ENCODE peak calls at places on chromosome 15, in four cellular contexts. One of them, this sample, is unnamed.

GRCh38 chr15:45151998-45152828 is 22.4 kb downstream of the DUOX1 start:
- DNase-seq in K562: no peak
- DNase-seq in GM12878: no peak
- DNase-seq in IMR-90: no peak
- DNase-seq in this sample: no peak

GRCh38 chr15:69388259-69388658 is 25.9 kb upstream of the KIF23 start:
- DNase-seq in IMR-90: no peak
- DNase-seq in K562: no peak
- DNase-seq in GM12878: no peak
- DNase-seq in this sample: no peak

GRCh38 chr15:57223887-57224286 is 152.4 kb upstream of the CGNL1 start:
- DNase-seq in GM12878: no peak
- DNase-seq in IMR-90: no peak
- DNase-seq in K562: peak
- DNase-seq in this sample: no peak

GRCh38 chr15:71709808-71710418 is 100.4 kb upstream of the NR2E3 start:
- DNase-seq in K562: no peak
- DNase-seq in IMR-90: no peak
- DNase-seq in GM12878: no peak
- DNase-seq in this sample: no peak

GRCh38 chr15:63111481-63111880 is 10.2 kb upstream of the LACTB start:
- DNase-seq in GM12878: no peak
- DNase-seq in IMR-90: no peak
- DNase-seq in K562: no peak
- DNase-seq in this sample: no peak

GRCh38 chr15:87710406-87710805 is 546.1 kb downstream of the NTRK3 start:
- DNase-seq in K562: no peak
- DNase-seq in IMR-90: peak
- DNase-seq in GM12878: no peak
- DNase-seq in this sample: no peak

GRCh38 chr15:80878867-80879250 is 99.7 kb downstream of the CEMIP start:
- DNase-seq in K562: no peak
- DNase-seq in GM12878: no peak
- DNase-seq in IMR-90: no peak
- DNase-seq in this sample: no peak

GRCh38 chr15:101528917-101529299 is 39.4 kb upstream of the PCSK6 start:
- DNase-seq in GM12878: no peak
- DNase-seq in K562: no peak
- DNase-seq in IMR-90: no peak
- DNase-seq in this sample: no peak

GRCh38 chr15:88484781-88485246 is 17.3 kb downstream of the MRPS11 start:
- DNase-seq in GM12878: no peak
- DNase-seq in IMR-90: peak
- DNase-seq in K562: no peak
- DNase-seq in this sample: no peak

GRCh38 chr15:55824857-55825613 is 82.1 kb upstream of the PRTG start:
- DNase-seq in IMR-90: no peak
- DNase-seq in GM12878: no peak
- DNase-seq in K562: no peak
- DNase-seq in this sample: no peak

DNA sequence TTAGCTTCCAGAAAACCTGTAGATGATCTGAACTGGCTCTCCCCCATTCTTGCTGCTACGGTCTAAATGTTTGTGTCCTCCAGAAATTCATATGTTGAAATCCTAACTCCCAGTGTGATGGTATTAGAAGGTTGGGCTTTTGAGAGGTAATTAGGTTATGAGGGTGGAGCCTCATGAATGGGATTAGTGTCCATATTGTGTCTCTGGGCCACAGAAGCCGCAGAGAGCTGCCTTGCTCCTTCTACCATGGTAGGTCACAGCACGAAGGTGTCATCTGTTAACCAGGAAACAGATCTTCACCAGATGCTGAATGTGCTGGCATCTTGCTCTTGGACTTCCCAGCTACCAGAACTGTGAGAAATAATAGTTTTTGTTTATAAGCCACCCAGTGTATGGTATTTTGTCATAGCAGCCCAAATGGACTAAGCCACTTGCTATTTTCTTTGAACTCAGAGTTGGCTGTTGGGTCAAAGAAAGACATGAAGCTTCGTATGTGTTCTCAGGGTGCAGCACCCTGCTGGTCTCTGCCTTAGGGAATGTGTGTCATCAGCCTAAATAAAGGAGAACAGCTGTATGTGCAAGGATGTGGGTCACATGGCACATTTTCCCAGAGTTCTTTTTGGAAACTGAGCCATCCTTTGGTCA is 317.5 kb upstream of the SLCO3A1 start:
- DNase-seq in GM12878: no peak
- DNase-seq in IMR-90: no peak
- DNase-seq in K562: no peak
- DNase-seq in this sample: no peak
- TF ChIP-seq CEBPB in GM12878: no peak
- TF ChIP-seq CEBPB in IMR-90: no peak
- TF ChIP-seq CEBPB in K562: no peak
- TF ChIP-seq CEBPB in this sample: no peak

DNA sequence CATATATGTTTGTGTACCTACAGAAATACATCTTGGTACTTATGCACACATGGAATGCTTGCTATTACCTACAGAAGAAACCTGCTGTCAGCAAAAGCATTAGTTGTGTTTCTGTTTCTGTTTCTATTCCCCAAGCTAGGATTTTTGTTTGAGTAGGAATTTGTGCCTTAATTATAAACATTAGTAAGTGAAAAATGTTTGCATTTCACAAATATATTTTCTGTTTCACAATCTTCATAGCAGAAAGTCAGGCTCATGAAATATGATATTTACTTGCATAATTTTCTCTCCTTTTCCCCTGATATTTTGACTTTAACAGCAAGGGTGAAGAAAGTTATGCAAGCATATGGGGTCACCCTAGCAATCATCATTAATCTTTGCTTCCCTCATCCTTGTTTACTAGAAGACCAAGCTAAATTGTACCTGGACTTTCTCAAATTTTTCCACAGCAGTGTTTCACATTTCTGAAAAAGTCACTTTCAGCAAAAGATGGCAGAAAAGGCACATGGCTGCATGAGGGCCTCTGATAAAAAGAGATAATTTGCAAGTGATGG is 140.3 kb upstream of the SEMA6D start:
- DNase-seq in IMR-90: peak
- DNase-seq in GM12878: no peak
- DNase-seq in K562: no peak
- DNase-seq in this sample: no peak
- TF ChIP-seq MXI1 in IMR-90: no peak
- TF ChIP-seq MXI1 in GM12878: no peak
- TF ChIP-seq MXI1 in K562: no peak
- TF ChIP-seq MXI1 in this sample: no peak

GRCh38 chr15:34214135-34214534 is 4.2 kb upstream of the KATNBL1 start:
- DNase-seq in GM12878: no peak
- DNase-seq in IMR-90: no peak
- DNase-seq in K562: no peak
- DNase-seq in this sample: no peak

GRCh38 chr15:34213690-34214089 is 3.8 kb upstream of the KATNBL1 start:
- DNase-seq in IMR-90: no peak
- DNase-seq in GM12878: no peak
- DNase-seq in K562: no peak
- DNase-seq in this sample: no peak

GRCh38 chr15:34216527-34217270 is 6.8 kb upstream of the KATNBL1 start:
- DNase-seq in GM12878: no peak
- DNase-seq in K562: no peak
- DNase-seq in IMR-90: no peak
- DNase-seq in this sample: no peak

GRCh38 chr15:34217587-34218225 is 7.1 kb upstream of the EMC4 start:
- DNase-seq in IMR-90: peak
- DNase-seq in K562: no peak
- DNase-seq in GM12878: no peak
- DNase-seq in this sample: no peak
- TF ChIP-seq CEBPB in IMR-90: no peak
- TF ChIP-seq CEBPB in K562: no peak
- TF ChIP-seq CEBPB in GM12878: no peak
- TF ChIP-seq CEBPB in this sample: no peak

DNA sequence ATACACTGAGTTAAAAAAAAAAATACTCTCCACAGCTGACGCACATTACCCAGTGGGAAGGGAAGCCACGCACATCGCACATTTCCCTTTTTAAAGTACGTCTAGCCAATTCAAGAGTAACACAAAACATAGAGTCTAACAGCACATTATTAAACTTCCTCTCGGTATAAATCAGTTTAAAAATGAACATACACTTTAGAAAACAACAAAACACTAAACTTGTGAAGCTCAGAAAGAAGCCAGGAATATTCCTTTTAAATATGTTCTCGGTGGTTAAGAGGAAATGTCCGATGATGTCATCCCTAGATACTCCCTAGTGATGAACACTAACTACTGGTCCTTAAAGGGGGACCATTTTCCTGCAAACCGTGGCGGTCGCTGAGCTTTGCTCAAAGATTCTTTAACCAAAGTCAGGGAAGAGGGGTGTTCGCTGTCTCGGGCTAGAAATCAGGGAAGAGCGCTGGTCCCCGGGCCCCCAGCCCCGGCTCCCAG is 666 bp downstream of the MYEF2 start:
- DNase-seq in IMR-90: peak
- DNase-seq in GM12878: peak
- DNase-seq in K562: no peak
- DNase-seq in this sample: no peak
- TF ChIP-seq MXI1 in IMR-90: no peak
- TF ChIP-seq MXI1 in GM12878: no peak
- TF ChIP-seq MXI1 in K562: no peak
- TF ChIP-seq MXI1 in this sample: no peak

DNA sequence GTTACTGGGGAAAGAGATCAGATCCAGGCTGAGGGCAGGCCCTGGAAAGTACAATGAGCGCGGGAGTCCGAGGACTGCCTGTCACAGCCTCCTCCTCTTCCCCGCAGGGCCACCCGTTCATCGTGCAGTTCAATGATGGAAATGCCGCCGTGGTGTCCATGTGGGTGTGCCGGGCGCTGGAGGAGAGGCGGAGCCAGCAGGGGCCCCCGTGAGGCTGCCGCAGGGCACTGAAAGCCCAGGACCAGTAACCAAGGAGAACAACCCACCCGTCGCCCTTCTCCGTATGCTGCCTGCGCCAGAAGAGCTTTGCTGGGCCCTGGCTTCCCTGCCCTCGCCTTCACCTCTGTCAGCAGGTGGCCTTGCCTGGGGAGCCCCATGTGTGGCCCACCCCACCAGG is 18.8 kb upstream of the SKOR1 start:
- DNase-seq in GM12878: no peak
- DNase-seq in K562: no peak
- DNase-seq in IMR-90: no peak
- DNase-seq in this sample: no peak
- TF ChIP-seq CEBPB in GM12878: no peak
- TF ChIP-seq CEBPB in K562: no peak
- TF ChIP-seq CEBPB in IMR-90: no peak
- TF ChIP-seq CEBPB in this sample: no peak

DNA sequence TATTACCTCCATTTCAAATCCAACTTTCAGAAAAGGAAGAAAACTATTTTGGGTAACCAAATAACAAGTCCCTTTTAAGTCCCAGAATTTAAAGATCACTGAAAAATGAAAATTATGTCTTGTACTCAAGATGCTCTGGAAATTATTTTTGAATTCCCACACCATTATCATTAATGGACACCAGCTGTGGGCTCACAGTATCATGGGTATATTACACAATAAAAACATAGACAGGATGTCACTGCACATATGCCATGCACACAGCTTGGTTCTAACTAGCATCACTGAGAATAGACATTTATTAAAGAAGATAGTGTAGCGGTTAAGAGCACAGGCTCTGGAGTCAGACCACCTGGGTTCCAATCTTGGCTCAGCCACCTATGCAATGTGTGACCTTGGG is 130.4 kb downstream of the FRMD5 start:
- DNase-seq in K562: no peak
- DNase-seq in GM12878: no peak
- DNase-seq in IMR-90: no peak
- DNase-seq in this sample: no peak
- TF ChIP-seq MXI1 in K562: no peak
- TF ChIP-seq MXI1 in GM12878: no peak
- TF ChIP-seq MXI1 in IMR-90: no peak
- TF ChIP-seq MXI1 in this sample: no peak

GRCh38 chr15:49492151-49492550 is 69.1 kb downstream of the FGF7 start:
- DNase-seq in GM12878: no peak
- DNase-seq in K562: no peak
- DNase-seq in IMR-90: no peak
- DNase-seq in this sample: no peak
- TF ChIP-seq CEBPB in GM12878: no peak
- TF ChIP-seq CEBPB in K562: no peak
- TF ChIP-seq CEBPB in IMR-90: no peak
- TF ChIP-seq CEBPB in this sample: no peak

GRCh38 chr15:27231811-27232210 is 260.8 kb downstream of the GABRG3 start:
- DNase-seq in IMR-90: no peak
- DNase-seq in K562: no peak
- DNase-seq in GM12878: no peak
- DNase-seq in this sample: no peak
- TF ChIP-seq MXI1 in IMR-90: no peak
- TF ChIP-seq MXI1 in K562: no peak
- TF ChIP-seq MXI1 in GM12878: no peak
- TF ChIP-seq MXI1 in this sample: no peak

DNA sequence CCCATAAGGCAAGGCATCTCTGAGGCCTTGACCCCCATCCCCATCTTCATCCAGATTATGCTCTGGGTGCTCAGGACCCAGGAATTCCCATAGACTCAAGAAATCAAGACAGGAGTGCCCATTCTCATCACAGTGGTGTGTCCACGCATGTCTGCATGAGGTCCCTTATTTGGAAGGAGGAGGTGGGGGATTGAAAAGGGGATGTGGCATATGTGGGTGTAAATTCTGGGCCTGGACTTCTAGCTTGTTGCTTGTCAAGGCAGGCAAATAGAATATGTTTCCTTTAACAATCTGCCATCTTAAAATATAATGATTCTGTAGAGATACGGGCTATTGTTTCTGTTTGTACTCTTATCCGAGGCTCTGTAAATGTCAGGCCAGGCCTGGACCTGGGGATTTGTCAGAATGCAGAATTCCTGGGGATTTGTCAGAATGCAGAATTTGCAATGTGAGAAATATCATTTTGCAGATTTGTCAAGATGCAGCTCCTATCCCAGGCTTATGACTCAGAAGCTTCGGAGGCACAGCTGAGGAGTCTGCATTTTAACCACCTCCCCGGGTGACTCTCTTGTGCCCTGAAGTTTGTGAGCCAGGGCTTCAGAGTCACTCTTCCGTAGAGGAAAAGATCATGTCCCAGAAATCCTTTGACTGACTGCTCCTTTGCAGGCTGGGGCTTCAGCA is 157.8 kb downstream of the SV2B start:
- DNase-seq in K562: no peak
- DNase-seq in IMR-90: no peak
- DNase-seq in GM12878: no peak
- DNase-seq in this sample: no peak
- TF ChIP-seq CEBPB in K562: no peak
- TF ChIP-seq CEBPB in IMR-90: no peak
- TF ChIP-seq CEBPB in GM12878: no peak
- TF ChIP-seq CEBPB in this sample: no peak

GRCh38 chr15:64828985-64829384 is 3.5 kb upstream of the PIF1 start:
- DNase-seq in K562: no peak
- DNase-seq in IMR-90: peak
- DNase-seq in GM12878: no peak
- DNase-seq in this sample: no peak

GRCh38 chr15:64825431-64826294 is at the start of gene PIF1:
- DNase-seq in K562: peak
- DNase-seq in GM12878: peak
- DNase-seq in IMR-90: peak
- DNase-seq in this sample: peak

DNA sequence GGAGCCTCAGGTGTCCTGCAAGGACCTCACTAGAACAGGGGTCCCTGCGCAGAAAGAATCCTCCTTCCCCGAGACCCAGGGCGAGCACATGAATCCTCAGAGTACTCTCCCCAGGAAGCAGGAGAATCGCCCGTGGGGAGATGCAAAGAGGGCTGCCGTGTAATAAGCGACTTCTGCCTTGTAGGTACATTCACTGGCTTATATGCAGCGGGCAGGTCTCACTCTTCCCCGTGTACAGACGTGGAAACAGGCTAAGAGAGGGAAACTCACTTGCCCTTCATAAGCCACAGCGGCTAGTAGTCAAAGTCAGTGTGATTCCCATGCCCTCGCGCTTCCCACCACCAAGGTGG is 391 bp downstream of the PIF1 start:
- DNase-seq in K562: no peak
- DNase-seq in IMR-90: no peak
- DNase-seq in GM12878: no peak
- DNase-seq in this sample: no peak
- TF ChIP-seq MXI1 in K562: no peak
- TF ChIP-seq MXI1 in IMR-90: no peak
- TF ChIP-seq MXI1 in GM12878: no peak
- TF ChIP-seq MXI1 in this sample: no peak